ENCODE peak calls at places on chromosomes 6 and 20, in six cellular contexts. K is SJSA1, Q is progenitor cell of endocrine pancreas, N is NCI-H526, D is omental fat pad, V is kidney epithelial cell. R is an unnamed sample.

GRCh38 chr6:165679326-165679725 is 16.3 kb upstream of the PDE10A start:
- DNase-seq in K (no peak), Q (no peak), N (no peak), D (no peak), V (no peak), R (no peak)

GRCh38 chr20:53711333-53712211 is 117.9 kb upstream of the ZNF217 start:
- DNase-seq in K (no peak), Q (no peak), N (no peak), D (no peak), V (no peak), R (no peak)

GRCh38 chr6:50655848-50656453 is 57.4 kb upstream of the TFAP2D start:
- DNase-seq in K (no peak), Q (no peak), N (peak), D (no peak), V (no peak), R (peak)

GRCh38 chr6:150881911-150882481 is 16.5 kb downstream of the MTHFD1L start:
- DNase-seq in K (peak), Q (no peak), N (no peak), D (no peak), V (peak), R (peak)

GRCh38 chr6:151452750-151453427 is 963 bp upstream of the RMND1 start:
- DNase-seq in K (no peak), Q (no peak), N (peak), D (no peak), V (no peak), R (no peak)

GRCh38 chr20:44407402-44408184 is 52.1 kb downstream of the HNF4A start:
- DNase-seq in K (peak), Q (no peak), N (no peak), D (no peak), V (peak), R (no peak)

GRCh38 chr6:138115877-138116660 is 8.8 kb upstream of the PERP start:
- DNase-seq in K (peak), Q (no peak), N (peak), D (no peak), V (peak), R (peak)

GRCh38 chr6:35448191-35448590 is 3.9 kb upstream of the FANCE start:
- DNase-seq in K (no peak), Q (no peak), N (no peak), D (no peak), V (no peak), R (no peak)

GRCh38 chr6:135183532-135184440 is 2.7 kb downstream of the MYB start:
- DNase-seq in K (no peak), Q (peak), N (peak), D (no peak), V (no peak), R (peak)

GRCh38 chr20:5126512-5127203 is at the start of gene CDS2:
- DNase-seq in K (peak), Q (peak), N (peak), D (peak), V (peak), R (peak)

GRCh38 chr6:57013501-57013900 is 33.0 kb upstream of the KIAA1586 start:
- DNase-seq in K (peak), Q (no peak), N (no peak), D (no peak), V (peak), R (no peak)

GRCh38 chr6:111477481-111477938 is 5.5 kb downstream of the REV3L start:
- DNase-seq in K (no peak), Q (no peak), N (peak), D (no peak), V (peak), R (no peak)

GRCh38 chr6:72620866-72621242 is 1.0 kb upstream of the KCNQ5 start:
- DNase-seq in K (no peak), Q (no peak), N (no peak), D (no peak), V (no peak), R (no peak)

GRCh38 chr6:18121580-18122127 is 823 bp downstream of the NHLRC1 start:
- DNase-seq in K (no peak), Q (no peak), N (no peak), D (no peak), V (no peak), R (no peak)

GRCh38 chr20:38460040-38460623 is 12.5 kb upstream of the RALGAPB start:
- DNase-seq in K (no peak), Q (no peak), N (no peak), D (no peak), V (peak), R (no peak)

GRCh38 chr20:45470939-45471338 is 1.4 kb downstream of the WFDC2 start:
- DNase-seq in K (no peak), Q (no peak), N (peak), D (no peak), V (no peak), R (no peak)

GRCh38 chr20:36852187-36852586 is 23.8 kb upstream of the TLDC2 start:
- DNase-seq in K (no peak), Q (no peak), N (no peak), D (no peak), V (no peak), R (no peak)

GRCh38 chr20:45911486-45912343 is at the start of gene PLTP:
- DNase-seq in K (peak), Q (peak), N (peak), D (no peak), V (no peak), R (peak)